ENCODE peak calls at places on chromosomes 16 and 17, in seven cellular contexts. I is neural progenitor cell, R is PC-3, D is SK-N-SH, Y is OCI-LY7, N is GM23338, C is HCT116. V is an unnamed sample.

GRCh38 chr17:80866050-80866793 is 125.4 kb upstream of the CHMP6 start:
- DNase-seq in I (peak), R (peak), D (peak), Y (peak), N (peak), C (peak), V (peak)

GRCh38 chr16:49022351-49022963 is 259.2 kb downstream of the CBLN1 start:
- DNase-seq in I (no peak), R (peak), D (no peak), Y (no peak), N (peak), C (no peak), V (no peak)

GRCh38 chr16:75931970-75932369 is 205.7 kb upstream of the CPHXL start:
- DNase-seq in I (no peak), R (no peak), D (no peak), Y (no peak), N (no peak), C (no peak), V (no peak)

GRCh38 chr16:20404637-20405036 is at the start of gene PDILT:
- DNase-seq in I (no peak), R (no peak), D (no peak), Y (no peak), N (no peak), C (no peak), V (no peak)

GRCh38 chr17:30337393-30337999 is 3.6 kb upstream of the TMIGD1 start:
- DNase-seq in I (no peak), R (no peak), D (peak), Y (no peak), N (no peak), C (no peak), V (no peak)

GRCh38 chr16:84724619-84725307 is 25.0 kb downstream of the USP10 start:
- DNase-seq in I (no peak), R (no peak), D (no peak), Y (peak), N (no peak), C (no peak), V (no peak)

GRCh38 chr16:51243836-51244483 is 92.9 kb upstream of the SALL1 start:
- DNase-seq in I (no peak), R (no peak), D (no peak), Y (no peak), N (no peak), C (no peak), V (no peak)

GRCh38 chr17:20210614-20211013 is 201.5 kb downstream of the SPECC1 start:
- DNase-seq in I (no peak), R (no peak), D (no peak), Y (no peak), N (no peak), C (no peak), V (no peak)

GRCh38 chr17:44220211-44221071 is 966 bp upstream of the UBTF start:
- DNase-seq in I (peak), R (peak), D (peak), Y (peak), N (peak), C (no peak), V (peak)

GRCh38 chr16:85955566-85955965 is 56.6 kb downstream of the IRF8 start:
- DNase-seq in I (no peak), R (no peak), D (no peak), Y (no peak), N (no peak), C (no peak), V (no peak)

GRCh38 chr17:29749045-29749825 is 126.5 kb upstream of the CORO6 start:
- DNase-seq in I (no peak), R (peak), D (no peak), Y (no peak), N (no peak), C (no peak), V (no peak)

GRCh38 chr16:66477028-66477515 is 50.0 kb downstream of the BEAN1 start:
- DNase-seq in I (no peak), R (no peak), D (no peak), Y (no peak), N (no peak), C (no peak), V (no peak)

GRCh38 chr16:47779201-47780016 is 318.3 kb downstream of the PHKB start:
- DNase-seq in I (no peak), R (no peak), D (no peak), Y (no peak), N (no peak), C (no peak), V (peak)

GRCh38 chr16:5874899-5875298 is 777.3 kb upstream of the EEF2KMT start:
- DNase-seq in I (no peak), R (no peak), D (no peak), Y (no peak), N (no peak), C (no peak), V (no peak)

GRCh38 chr16:64866026-64866425 is 255.8 kb downstream of the CDH11 start:
- DNase-seq in I (no peak), R (no peak), D (no peak), Y (no peak), N (no peak), C (no peak), V (no peak)

GRCh38 chr17:319266-319665 is 33.3 kb downstream of the RPH3AL start:
- DNase-seq in I (no peak), R (no peak), D (no peak), Y (no peak), N (no peak), C (no peak), V (no peak)

GRCh38 chr17:9306086-9306485 is 269.5 kb downstream of the STX8 start:
- DNase-seq in I (no peak), R (peak), D (no peak), Y (no peak), N (no peak), C (no peak), V (no peak)

GRCh38 chr16:86569843-86570447 is 3.3 kb downstream of the FOXC2 start:
- DNase-seq in I (no peak), R (no peak), D (no peak), Y (peak), N (no peak), C (no peak), V (no peak)

GRCh38 chr17:38353084-38353604 is 1.5 kb downstream of the SOCS7 start:
- DNase-seq in I (no peak), R (no peak), D (no peak), Y (peak), N (no peak), C (no peak), V (peak)

GRCh38 chr16:527015-527903 is at the start of gene CAPN15:
- DNase-seq in I (peak), R (peak), D (peak), Y (peak), N (peak), C (peak), V (peak)
- TF ChIP-seq CTCF in I (peak), R (no peak), D (peak), Y (no peak), N (no peak), C (no peak), V (no peak)

GRCh38 chr17:71987634-71988033 is 133.2 kb upstream of the SOX9 start:
- DNase-seq in I (no peak), R (peak), D (no peak), Y (peak), N (no peak), C (no peak), V (peak)

GRCh38 chr17:71980171-71980570 is 140.6 kb upstream of the SOX9 start:
- DNase-seq in I (no peak), R (no peak), D (no peak), Y (no peak), N (no peak), C (no peak), V (no peak)

GRCh38 chr17:71983828-71984227 is 137.0 kb upstream of the SOX9 start:
- DNase-seq in I (no peak), R (peak), D (no peak), Y (no peak), N (no peak), C (no peak), V (no peak)

GRCh38 chr17:71986886-71987285 is 133.9 kb upstream of the SOX9 start:
- DNase-seq in I (no peak), R (peak), D (no peak), Y (no peak), N (no peak), C (no peak), V (no peak)

GRCh38 chr17:71985111-71986039 is 135.4 kb upstream of the SOX9 start:
- DNase-seq in I (no peak), R (peak), D (no peak), Y (no peak), N (no peak), C (no peak), V (no peak)
- TF ChIP-seq EZH2phosphoT487 in I (no peak), R (no peak), D (no peak), Y (no peak), N (no peak), C (no peak), V (no peak)

DNA sequence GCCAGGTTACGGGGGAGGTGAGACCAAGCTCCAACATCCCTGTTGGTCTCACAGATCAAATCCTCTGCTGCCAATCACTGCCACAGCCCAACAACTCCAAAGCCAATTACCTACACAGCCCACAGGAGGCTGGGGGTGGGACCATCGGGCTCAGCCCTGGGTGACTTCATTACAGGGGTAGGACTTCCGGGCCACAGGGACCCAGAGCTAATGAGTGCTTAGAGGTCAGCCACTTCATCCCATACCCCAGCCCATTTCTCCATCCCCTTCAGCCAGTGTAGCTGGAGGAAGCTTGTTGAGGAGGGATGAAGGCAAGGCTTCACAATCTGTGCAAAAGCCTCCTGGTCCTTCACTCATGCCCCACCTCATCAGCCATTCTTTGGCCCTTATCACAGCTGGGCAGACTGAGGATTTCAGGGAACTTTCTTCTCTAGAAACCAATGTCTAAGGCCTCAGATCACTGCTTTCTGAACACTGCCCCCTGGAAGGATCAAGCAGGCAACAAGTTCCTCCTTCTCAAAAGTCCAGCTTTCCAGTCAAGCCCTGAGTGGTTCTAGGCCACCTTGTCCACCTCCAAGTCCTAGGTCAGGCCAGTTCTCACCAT is 5.8 kb downstream of the FOXN1 start:
- DNase-seq in I (no peak), R (no peak), D (no peak), Y (no peak), N (no peak), C (no peak), V (no peak)
- TF ChIP-seq CTCF in I (no peak), R (no peak), D (no peak), Y (no peak), N (peak), C (no peak), V (no peak)

DNA sequence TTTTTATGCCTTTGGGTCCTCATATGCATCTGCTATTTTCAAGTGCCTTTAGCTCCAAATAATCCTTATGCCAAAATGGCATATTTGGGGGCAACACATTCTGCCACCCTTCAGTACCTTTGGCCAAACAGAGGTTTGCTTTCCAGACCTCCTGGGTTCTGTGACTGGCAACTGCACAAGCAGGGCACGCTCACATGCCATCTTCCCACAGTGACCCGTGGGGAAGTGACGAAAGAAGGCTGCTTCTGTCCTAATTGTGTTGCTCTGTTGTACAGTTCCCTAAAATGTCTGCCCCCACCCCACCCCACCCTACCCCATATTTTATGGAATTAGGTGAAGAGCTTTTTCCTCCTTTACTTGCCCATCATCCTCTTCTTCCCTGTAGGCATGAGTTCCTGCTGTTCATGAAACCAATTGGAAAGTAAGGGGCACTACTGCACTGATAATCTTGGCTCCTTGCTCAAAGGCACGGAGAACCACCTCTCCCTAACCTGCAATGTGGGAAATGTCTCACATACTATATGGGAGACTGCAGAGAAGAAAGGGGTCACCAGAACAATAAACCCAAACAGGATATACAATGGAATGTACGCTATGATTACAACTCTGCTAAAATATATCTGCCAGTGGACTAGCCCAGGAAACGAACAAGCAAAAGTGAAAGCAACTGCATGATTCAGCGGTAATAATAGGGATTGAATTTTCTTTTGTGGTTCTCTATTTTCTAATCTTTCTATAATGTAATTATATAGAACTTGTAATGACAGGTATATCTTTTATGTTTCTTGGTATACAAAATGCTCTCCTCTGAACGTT is 3.3 kb upstream of the SLFN12L start:
- DNase-seq in I (no peak), R (peak), D (no peak), Y (peak), N (no peak), C (no peak), V (peak)
- TF ChIP-seq EZH2phosphoT487 in I (no peak), R (no peak), D (no peak), Y (no peak), N (no peak), C (no peak), V (no peak)

GRCh38 chr16:71461686-71462648 is at the start of gene ZNF23:
- DNase-seq in I (peak), R (peak), D (peak), Y (peak), N (peak), C (peak), V (peak)
- TF ChIP-seq CTCF in I (peak), R (no peak), D (peak), Y (peak), N (peak), C (no peak), V (no peak)

GRCh38 chr17:76474894-76475293 is 7.5 kb downstream of the AANAT start:
- DNase-seq in I (no peak), R (no peak), D (no peak), Y (no peak), N (no peak), C (no peak), V (no peak)
- TF ChIP-seq EZH2phosphoT487 in I (no peak), R (no peak), D (no peak), Y (no peak), N (no peak), C (no peak), V (no peak)

DNA sequence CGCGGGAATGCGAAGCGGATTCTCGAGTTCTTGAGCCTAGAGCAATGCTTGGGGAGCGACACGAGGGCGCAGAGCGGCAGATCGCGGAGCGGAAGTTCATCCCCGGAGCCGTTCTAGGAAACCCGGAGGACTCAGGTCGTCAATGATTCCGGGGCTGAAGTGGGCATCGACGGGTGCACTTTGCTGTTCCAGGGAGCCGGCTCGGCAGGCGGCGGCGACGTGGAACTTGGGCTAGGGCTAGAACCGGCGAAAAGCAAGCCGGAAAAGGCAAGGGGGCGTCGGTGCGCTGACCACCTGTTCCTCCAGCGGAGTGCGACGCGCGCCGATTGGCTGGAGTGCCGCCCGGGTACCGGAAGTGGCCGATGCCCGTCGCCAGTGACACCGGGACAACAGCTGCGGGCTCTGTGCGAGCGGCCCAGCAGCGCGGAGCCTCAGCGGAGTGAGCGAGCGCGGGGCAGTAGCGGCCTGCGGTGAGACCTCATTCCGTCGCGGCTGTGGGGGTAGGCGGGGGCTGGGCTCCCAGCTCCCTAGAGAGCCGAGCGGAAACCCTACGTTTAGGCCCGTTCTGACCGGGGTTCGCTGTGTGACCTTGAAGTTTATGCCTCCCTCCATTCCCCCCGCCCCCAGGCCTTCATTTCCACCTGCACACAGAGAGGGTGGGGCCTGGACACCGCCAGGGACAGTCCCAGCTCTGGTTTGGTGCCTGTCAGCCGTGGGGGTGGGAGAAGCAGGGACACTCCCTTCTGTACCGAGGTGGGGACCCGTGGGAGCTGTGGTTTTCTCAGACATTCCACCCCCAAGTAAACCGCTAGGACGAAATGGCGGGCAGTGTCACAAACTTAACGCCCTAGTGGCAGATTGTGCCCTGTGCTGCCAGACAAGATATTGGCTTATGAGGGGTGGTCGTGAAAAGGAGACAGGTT is at the start of gene ZFP3:
- DNase-seq in I (peak), R (peak), D (peak), Y (peak), N (peak), C (no peak), V (no peak)
- TF ChIP-seq CTCF in I (no peak), R (no peak), D (no peak), Y (peak), N (no peak), C (no peak), V (no peak)

GRCh38 chr17:7435676-7436555 is 681 bp downstream of the TMEM102 start:
- DNase-seq in I (peak), R (peak), D (peak), Y (peak), N (peak), C (peak), V (peak)
- TF ChIP-seq EZH2phosphoT487 in I (peak), R (no peak), D (no peak), Y (no peak), N (no peak), C (no peak), V (no peak)

DNA sequence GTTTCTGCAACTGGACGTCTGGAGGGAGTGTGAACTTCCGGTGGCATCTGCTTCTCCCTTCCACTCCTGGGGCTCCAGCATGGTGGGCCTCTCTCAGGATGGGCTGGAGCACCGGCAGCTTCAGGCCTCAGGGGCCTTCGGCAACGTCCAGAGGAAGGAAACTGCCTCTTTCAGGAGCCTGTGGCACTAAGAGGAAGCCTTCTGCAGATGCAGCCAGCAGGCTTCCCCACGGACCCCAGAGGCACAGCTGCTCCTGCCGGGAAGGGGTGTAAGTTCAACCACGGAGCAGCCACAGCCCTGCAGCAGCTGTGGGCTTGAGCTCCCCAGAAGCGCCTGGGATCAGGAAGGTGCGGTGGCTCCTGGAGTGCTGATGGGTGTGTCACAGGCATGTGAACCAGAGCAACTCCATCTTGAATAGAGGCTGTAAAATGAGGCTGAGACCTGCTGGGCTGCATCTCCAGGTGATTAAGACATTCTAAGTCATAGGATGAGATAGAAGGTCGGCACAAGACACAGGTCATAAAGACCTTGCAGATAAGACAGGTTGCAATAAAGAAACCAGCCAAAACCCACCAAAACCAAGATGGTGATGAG is 50.8 kb upstream of the KLHDC4 start:
- DNase-seq in I (no peak), R (no peak), D (no peak), Y (no peak), N (no peak), C (no peak), V (no peak)
- TF ChIP-seq CTCF in I (no peak), R (no peak), D (no peak), Y (no peak), N (no peak), C (no peak), V (no peak)